ENCODE peak calls at places on chromosomes 7 and 10, in ten cellular contexts. S, T, O, K, V, W, B, Z, Q and U are unnamed samples.

GRCh38 chr10:121851791-121852190 is 76.0 kb downstream of the ATE1 start:
- DNase-seq in S (no peak), T (no peak), O (no peak), K (no peak), V (no peak), W (no peak), B (peak), Z (no peak), Q (no peak), U (no peak)

GRCh38 chr10:11224792-11225448 is 207.2 kb downstream of the CELF2 start:
- DNase-seq in S (no peak), T (no peak), O (no peak), K (no peak), V (no peak), W (no peak), B (no peak), Z (no peak), Q (no peak), U (no peak)

GRCh38 chr10:102120987-102121738 is 995 bp upstream of the LDB1 start:
- DNase-seq in S (no peak), T (no peak), O (no peak), K (peak), V (no peak), W (peak), B (no peak), Z (peak), Q (no peak), U (no peak)

GRCh38 chr7:135960709-135961451 is 16.3 kb downstream of the MTPN start:
- DNase-seq in S (no peak), T (no peak), O (no peak), K (no peak), V (no peak), W (no peak), B (no peak), Z (no peak), Q (no peak), U (no peak)

GRCh38 chr7:22561356-22561755 is 61.4 kb upstream of the STEAP1B start:
- DNase-seq in S (no peak), T (peak), O (no peak), K (no peak), V (peak), W (no peak), B (peak), Z (no peak), Q (no peak), U (no peak)

GRCh38 chr7:155257482-155258232 is 40.0 kb upstream of the INSIG1 start:
- DNase-seq in S (no peak), T (peak), O (no peak), K (no peak), V (peak), W (no peak), B (no peak), Z (no peak), Q (no peak), U (no peak)

GRCh38 chr7:112505495-112505894 is 24.7 kb downstream of the LSMEM1 start:
- DNase-seq in S (no peak), T (no peak), O (no peak), K (no peak), V (no peak), W (no peak), B (no peak), Z (no peak), Q (no peak), U (no peak)

GRCh38 chr7:135980665-135981180 is 3.6 kb upstream of the MTPN start:
- DNase-seq in S (no peak), T (peak), O (peak), K (no peak), V (no peak), W (no peak), B (no peak), Z (no peak), Q (peak), U (peak)

GRCh38 chr10:1557081-1557480 is 180.2 kb downstream of the ADARB2 start:
- DNase-seq in S (no peak), T (no peak), O (no peak), K (no peak), V (peak), W (no peak), B (no peak), Z (no peak), Q (no peak), U (no peak)

GRCh38 chr10:96904648-96905047 is 72.5 kb downstream of the LCOR start:
- DNase-seq in S (no peak), T (no peak), O (no peak), K (no peak), V (no peak), W (no peak), B (no peak), Z (no peak), Q (no peak), U (no peak)

GRCh38 chr7:30348083-30348560 is 63.7 kb downstream of the ZNRF2 start:
- DNase-seq in S (no peak), T (peak), O (peak), K (no peak), V (no peak), W (no peak), B (no peak), Z (no peak), Q (peak), U (peak)

GRCh38 chr10:78044179-78044578 is 10.5 kb downstream of the RPS24 start:
- DNase-seq in S (no peak), T (no peak), O (no peak), K (no peak), V (no peak), W (no peak), B (no peak), Z (no peak), Q (peak), U (no peak)

GRCh38 chr10:79295593-79295992 is 51.7 kb upstream of the PPIF start:
- DNase-seq in S (no peak), T (peak), O (no peak), K (no peak), V (no peak), W (no peak), B (no peak), Z (peak), Q (no peak), U (no peak)

GRCh38 chr10:132616170-132616994 is 78.8 kb downstream of the INPP5A start:
- DNase-seq in S (peak), T (no peak), O (peak), K (no peak), V (peak), W (no peak), B (no peak), Z (no peak), Q (no peak), U (peak)

GRCh38 chr10:50275650-50276235 is 24.4 kb upstream of the ASAH2 start:
- DNase-seq in S (no peak), T (peak), O (no peak), K (no peak), V (no peak), W (no peak), B (peak), Z (peak), Q (peak), U (no peak)

GRCh38 chr7:105024734-105025133 is 10.7 kb downstream of the KMT2E start:
- DNase-seq in S (no peak), T (no peak), O (no peak), K (no peak), V (no peak), W (no peak), B (no peak), Z (no peak), Q (no peak), U (no peak)

GRCh38 chr10:21194510-21194993 is 297.4 kb upstream of the NEBL start:
- DNase-seq in S (no peak), T (peak), O (no peak), K (no peak), V (no peak), W (no peak), B (peak), Z (no peak), Q (no peak), U (no peak)

GRCh38 chr7:142516038-142516501 is 233.2 kb upstream of the PRSS1 start:
- DNase-seq in S (no peak), T (peak), O (no peak), K (peak), V (no peak), W (peak), B (peak), Z (peak), Q (peak), U (no peak)

GRCh38 chr10:1074063-1074747 is 18.0 kb downstream of the WDR37 start:
- DNase-seq in S (no peak), T (no peak), O (no peak), K (no peak), V (no peak), W (no peak), B (no peak), Z (no peak), Q (no peak), U (no peak)